ENCODE peak calls at places on chromosome 6, in six cellular contexts. T, B, M, L, R and S are unnamed samples.

GRCh38 chr6:89273816-89274215 is 41.3 kb downstream of the GABRR2 start:
- DNase-seq in T (no peak), B (no peak), M (no peak), L (no peak), R (no peak), S (no peak)

GRCh38 chr6:3630258-3630828 is 121.2 kb downstream of the PXDC1 start:
- DNase-seq in T (no peak), B (no peak), M (no peak), L (no peak), R (no peak), S (no peak)

GRCh38 chr6:151391471-151392428 is at the start of gene ZBTB2:
- DNase-seq in T (peak; percentile 8), B (no peak), M (peak; percentile 58), L (peak; percentile 64), R (peak; percentile 87), S (peak; percentile 59)

GRCh38 chr6:28635547-28636158 is 110.0 kb downstream of the GPX5 start:
- DNase-seq in T (no peak), B (no peak), M (no peak), L (no peak), R (no peak), S (no peak)

GRCh38 chr6:34587325-34587724 is 31.2 kb upstream of the SPDEF start:
- DNase-seq in T (no peak), B (no peak), M (no peak), L (no peak), R (no peak), S (no peak)

GRCh38 chr6:148263961-148264360 is 78.7 kb upstream of the SASH1 start:
- DNase-seq in T (no peak), B (no peak), M (no peak), L (no peak), R (no peak), S (no peak)

GRCh38 chr6:121335111-121336008 is 1.1 kb upstream of the TBC1D32 start:
- DNase-seq in T (no peak), B (no peak), M (no peak), L (no peak), R (no peak), S (no peak)

GRCh38 chr6:14665827-14666724 is 548.5 kb downstream of the CD83 start:
- DNase-seq in T (peak; percentile 31), B (peak; percentile 97), M (no peak), L (no peak), R (peak; percentile 91), S (no peak)

GRCh38 chr6:81996414-81996813 is 243.9 kb upstream of the TENT5A start:
- DNase-seq in T (no peak), B (peak; percentile 78), M (no peak), L (no peak), R (peak; percentile 60), S (no peak)

GRCh38 chr6:9138856-9139426 is 703.6 kb upstream of the SLC35B3 start:
- DNase-seq in T (no peak), B (no peak), M (no peak), L (no peak), R (no peak), S (no peak)

GRCh38 chr6:30213999-30214982 is 1.1 kb upstream of the TRIM26 start:
- DNase-seq in T (peak; percentile 37), B (peak; percentile 44), M (peak; percentile 66), L (peak; percentile 64), R (peak; percentile 85), S (peak; percentile 30)

GRCh38 chr6:106359989-106360409 is 518 bp upstream of the CRYBG1 start:
- DNase-seq in T (no peak), B (no peak), M (no peak), L (no peak), R (no peak), S (no peak)

GRCh38 chr6:7468382-7469081 is 72.9 kb upstream of the DSP start:
- DNase-seq in T (no peak), B (no peak), M (no peak), L (no peak), R (peak; percentile 89), S (no peak)